ENCODE peak calls at places on chromosomes 1 and 21, in five cellular contexts. One of them, this sample, is unnamed.

GRCh38 chr1:153567621-153568366 is 2.1 kb upstream of the S100A2 start:
- DNase-seq in MV-4-11: no peak
- DNase-seq in activated gamma-delta T cell: no peak
- DNase-seq in H7: peak; percentile 59
- DNase-seq in GM12892: no peak
- DNase-seq in this sample: no peak

GRCh38 chr21:42829417-42829816 is 49.9 kb downstream of the WDR4 start:
- DNase-seq in GM12892: no peak
- DNase-seq in MV-4-11: no peak
- DNase-seq in activated gamma-delta T cell: no peak
- DNase-seq in H7: no peak
- DNase-seq in this sample: no peak

GRCh38 chr1:154998818-154999650 is 3.6 kb upstream of the ZBTB7B start:
- DNase-seq in H7: peak; percentile 89
- DNase-seq in activated gamma-delta T cell: peak; percentile 34
- DNase-seq in GM12892: peak; percentile 79
- DNase-seq in MV-4-11: peak; percentile 61
- DNase-seq in this sample: peak; percentile 81

GRCh38 chr21:16305686-16306085 is 575.9 kb downstream of the USP25 start:
- DNase-seq in H7: no peak
- DNase-seq in GM12892: no peak
- DNase-seq in MV-4-11: no peak
- DNase-seq in activated gamma-delta T cell: no peak
- DNase-seq in this sample: no peak

GRCh38 chr1:66764994-66765578 is 12.8 kb downstream of the DYNLT5 start:
- DNase-seq in H7: peak; percentile 8
- DNase-seq in activated gamma-delta T cell: no peak
- DNase-seq in GM12892: no peak
- DNase-seq in MV-4-11: peak; percentile 47
- DNase-seq in this sample: peak; percentile 28

GRCh38 chr1:167077128-167077867 is 12.9 kb downstream of the GPA33 start:
- DNase-seq in GM12892: no peak
- DNase-seq in H7: no peak
- DNase-seq in activated gamma-delta T cell: no peak
- DNase-seq in MV-4-11: no peak
- DNase-seq in this sample: no peak

GRCh38 chr1:179129702-179130473 is 48.0 kb downstream of the TOR3A start:
- DNase-seq in GM12892: no peak
- DNase-seq in H7: no peak
- DNase-seq in activated gamma-delta T cell: no peak
- DNase-seq in MV-4-11: peak; percentile 82
- DNase-seq in this sample: no peak

GRCh38 chr1:103517380-103518047 is 8.0 kb upstream of the RNPC3 start:
- DNase-seq in activated gamma-delta T cell: no peak
- DNase-seq in H7: no peak
- DNase-seq in GM12892: no peak
- DNase-seq in MV-4-11: no peak
- DNase-seq in this sample: no peak

GRCh38 chr1:91997607-91998195 is 32.1 kb upstream of the EPHX4 start:
- DNase-seq in H7: peak; percentile 35
- DNase-seq in activated gamma-delta T cell: no peak
- DNase-seq in GM12892: no peak
- DNase-seq in MV-4-11: peak; percentile 23
- DNase-seq in this sample: no peak

GRCh38 chr1:3954391-3955160 is 54.5 kb upstream of the C1orf174 start:
- DNase-seq in H7: peak; percentile 68
- DNase-seq in activated gamma-delta T cell: no peak
- DNase-seq in GM12892: no peak
- DNase-seq in MV-4-11: no peak
- DNase-seq in this sample: no peak

GRCh38 chr21:25500598-25500997 is 106.7 kb downstream of the MRPL39 start:
- DNase-seq in GM12892: no peak
- DNase-seq in H7: no peak
- DNase-seq in MV-4-11: no peak
- DNase-seq in activated gamma-delta T cell: no peak
- DNase-seq in this sample: no peak

GRCh38 chr1:47436304-47436978 is 1.4 kb upstream of the FOXD2 start:
- DNase-seq in GM12892: peak; percentile 78
- DNase-seq in activated gamma-delta T cell: peak; percentile 39
- DNase-seq in H7: peak; percentile 93
- DNase-seq in MV-4-11: peak; percentile 71
- DNase-seq in this sample: no peak

GRCh38 chr1:36269408-36269838 is 36.7 kb upstream of the SH3D21 start:
- DNase-seq in GM12892: no peak
- DNase-seq in H7: no peak
- DNase-seq in MV-4-11: no peak
- DNase-seq in activated gamma-delta T cell: no peak
- DNase-seq in this sample: no peak

GRCh38 chr1:248863011-248863881 is 4.4 kb upstream of the ZNF692 start:
- DNase-seq in MV-4-11: peak; percentile 67
- DNase-seq in GM12892: peak; percentile 59
- DNase-seq in H7: peak; percentile 87
- DNase-seq in activated gamma-delta T cell: peak; percentile 57
- DNase-seq in this sample: no peak

GRCh38 chr1:244412116-244412639 is 39.5 kb downstream of the ADSS2 start:
- DNase-seq in MV-4-11: no peak
- DNase-seq in H7: no peak
- DNase-seq in GM12892: no peak
- DNase-seq in activated gamma-delta T cell: no peak
- DNase-seq in this sample: no peak

GRCh38 chr21:33734818-33735217 is 92.5 kb downstream of the ITSN1 start:
- DNase-seq in GM12892: no peak
- DNase-seq in MV-4-11: no peak
- DNase-seq in H7: no peak
- DNase-seq in activated gamma-delta T cell: no peak
- DNase-seq in this sample: no peak

GRCh38 chr1:227363825-227364224 is 45.5 kb upstream of the CDC42BPA start:
- DNase-seq in activated gamma-delta T cell: no peak
- DNase-seq in H7: no peak
- DNase-seq in GM12892: no peak
- DNase-seq in MV-4-11: no peak
- DNase-seq in this sample: no peak

GRCh38 chr1:112393634-112393976 is 2.4 kb upstream of the CTTNBP2NL start:
- DNase-seq in MV-4-11: no peak
- DNase-seq in GM12892: no peak
- DNase-seq in activated gamma-delta T cell: no peak
- DNase-seq in H7: no peak
- DNase-seq in this sample: no peak

GRCh38 chr1:98496246-98496995 is 165.1 kb upstream of the SNX7 start:
- DNase-seq in MV-4-11: no peak
- DNase-seq in H7: no peak
- DNase-seq in activated gamma-delta T cell: no peak
- DNase-seq in GM12892: no peak
- DNase-seq in this sample: no peak

GRCh38 chr1:25194054-25194453 is 38.2 kb downstream of the SYF2 start:
- DNase-seq in activated gamma-delta T cell: no peak
- DNase-seq in GM12892: no peak
- DNase-seq in MV-4-11: no peak
- DNase-seq in H7: no peak
- DNase-seq in this sample: no peak

GRCh38 chr1:192506741-192507155 is 68.8 kb upstream of the RGS1 start:
- DNase-seq in MV-4-11: peak; percentile 46
- DNase-seq in H7: peak; percentile 28
- DNase-seq in GM12892: peak; percentile 19
- DNase-seq in activated gamma-delta T cell: no peak
- DNase-seq in this sample: no peak

GRCh38 chr1:186689907-186690306 is 9.7 kb upstream of the PTGS2 start:
- DNase-seq in activated gamma-delta T cell: no peak
- DNase-seq in MV-4-11: no peak
- DNase-seq in GM12892: no peak
- DNase-seq in H7: no peak
- DNase-seq in this sample: no peak

GRCh38 chr1:206590025-206590834 is 22.0 kb downstream of the EIF2D start:
- DNase-seq in H7: peak; percentile 70
- DNase-seq in MV-4-11: peak; percentile 91
- DNase-seq in GM12892: no peak
- DNase-seq in activated gamma-delta T cell: no peak
- DNase-seq in this sample: no peak

GRCh38 chr1:183058835-183059234 is 35.6 kb downstream of the LAMC1 start:
- DNase-seq in activated gamma-delta T cell: no peak
- DNase-seq in H7: no peak
- DNase-seq in GM12892: no peak
- DNase-seq in MV-4-11: no peak
- DNase-seq in this sample: no peak

GRCh38 chr1:93619507-93620168 is 62.0 kb downstream of the BCAR3 start:
- DNase-seq in H7: no peak
- DNase-seq in GM12892: no peak
- DNase-seq in activated gamma-delta T cell: no peak
- DNase-seq in MV-4-11: no peak
- DNase-seq in this sample: no peak

This sample was measured in GF-D8.